ENCODE peak calls at places on chromosomes 4 and X, in nine cellular contexts. One of them, this sample, is unnamed.
A peak's percentile ranks its signal among the peaks of the same experiment; 100 is the strongest.

GRCh38 chr4:21780158-21780557 is 168.4 kb downstream of the KCNIP4 start:
- DNase-seq in naive thymus-derived CD8-positive, alpha-beta T cell: no peak
- DNase-seq in H54: no peak
- DNase-seq in tibial nerve: no peak
- DNase-seq in NCI-H510A: no peak
- DNase-seq in NCI-H526 treated with DMSO at 0.1 percent for 48 hours: no peak
- DNase-seq in neural crest cell: no peak
- DNase-seq in effector CD4-positive, alpha-beta T cell: no peak
- DNase-seq in activated CD4-positive, alpha-beta T cell treated with anti-CD3 and anti-CD28 coated beads for 24 hours: no peak
- DNase-seq in this sample: no peak

GRCh38 chr4:157713342-157713741 is 459.5 kb downstream of the GASK1B start:
- DNase-seq in NCI-H510A: no peak
- DNase-seq in tibial nerve: no peak
- DNase-seq in naive thymus-derived CD8-positive, alpha-beta T cell: no peak
- DNase-seq in neural crest cell: no peak
- DNase-seq in NCI-H526 treated with DMSO at 0.1 percent for 48 hours: no peak
- DNase-seq in H54: no peak
- DNase-seq in effector CD4-positive, alpha-beta T cell: no peak
- DNase-seq in activated CD4-positive, alpha-beta T cell treated with anti-CD3 and anti-CD28 coated beads for 24 hours: no peak
- DNase-seq in this sample: no peak

GRCh38 chr4:151485541-151486131 is 76.7 kb downstream of the FHIP1A start:
- DNase-seq in NCI-H510A: no peak
- DNase-seq in naive thymus-derived CD8-positive, alpha-beta T cell: no peak
- DNase-seq in tibial nerve: no peak
- DNase-seq in neural crest cell: no peak
- DNase-seq in H54: no peak
- DNase-seq in NCI-H526 treated with DMSO at 0.1 percent for 48 hours: no peak
- DNase-seq in effector CD4-positive, alpha-beta T cell: no peak
- DNase-seq in activated CD4-positive, alpha-beta T cell treated with anti-CD3 and anti-CD28 coated beads for 24 hours: no peak
- DNase-seq in this sample: no peak

GRCh38 chr4:82865592-82865991 is 25.4 kb downstream of the SEC31A start:
- DNase-seq in NCI-H510A: no peak
- DNase-seq in neural crest cell: no peak
- DNase-seq in naive thymus-derived CD8-positive, alpha-beta T cell: no peak
- DNase-seq in effector CD4-positive, alpha-beta T cell: no peak
- DNase-seq in H54: no peak
- DNase-seq in activated CD4-positive, alpha-beta T cell treated with anti-CD3 and anti-CD28 coated beads for 24 hours: no peak
- DNase-seq in tibial nerve: peak; percentile 34
- DNase-seq in NCI-H526 treated with DMSO at 0.1 percent for 48 hours: no peak
- DNase-seq in this sample: no peak

GRCh38 chr4:165627548-165627947 is 245.5 kb upstream of the TLL1 start:
- DNase-seq in NCI-H526 treated with DMSO at 0.1 percent for 48 hours: no peak
- DNase-seq in activated CD4-positive, alpha-beta T cell treated with anti-CD3 and anti-CD28 coated beads for 24 hours: no peak
- DNase-seq in H54: no peak
- DNase-seq in naive thymus-derived CD8-positive, alpha-beta T cell: no peak
- DNase-seq in NCI-H510A: no peak
- DNase-seq in tibial nerve: no peak
- DNase-seq in effector CD4-positive, alpha-beta T cell: no peak
- DNase-seq in neural crest cell: no peak
- DNase-seq in this sample: no peak

GRCh38 chr4:149765630-149766029 is 50.0 kb downstream of the IQCM start:
- DNase-seq in NCI-H510A: no peak
- DNase-seq in effector CD4-positive, alpha-beta T cell: no peak
- DNase-seq in activated CD4-positive, alpha-beta T cell treated with anti-CD3 and anti-CD28 coated beads for 24 hours: no peak
- DNase-seq in NCI-H526 treated with DMSO at 0.1 percent for 48 hours: no peak
- DNase-seq in neural crest cell: no peak
- DNase-seq in H54: no peak
- DNase-seq in tibial nerve: no peak
- DNase-seq in naive thymus-derived CD8-positive, alpha-beta T cell: no peak
- DNase-seq in this sample: no peak

GRCh38 chr4:80186666-80187065 is 10.6 kb upstream of the PRDM8 start:
- DNase-seq in H54: no peak
- DNase-seq in tibial nerve: no peak
- DNase-seq in naive thymus-derived CD8-positive, alpha-beta T cell: no peak
- DNase-seq in NCI-H526 treated with DMSO at 0.1 percent for 48 hours: no peak
- DNase-seq in activated CD4-positive, alpha-beta T cell treated with anti-CD3 and anti-CD28 coated beads for 24 hours: no peak
- DNase-seq in NCI-H510A: no peak
- DNase-seq in effector CD4-positive, alpha-beta T cell: no peak
- DNase-seq in neural crest cell: no peak
- DNase-seq in this sample: peak; percentile 37

GRCh38 chrX:81195712-81196111 is 6.0 kb downstream of the HMGN5 start:
- DNase-seq in H54: peak; percentile 12
- DNase-seq in NCI-H510A: no peak
- DNase-seq in effector CD4-positive, alpha-beta T cell: peak; percentile 54
- DNase-seq in naive thymus-derived CD8-positive, alpha-beta T cell: peak; percentile 10
- DNase-seq in neural crest cell: peak; percentile 53
- DNase-seq in NCI-H526 treated with DMSO at 0.1 percent for 48 hours: peak; percentile 32
- DNase-seq in tibial nerve: peak; percentile 66
- DNase-seq in activated CD4-positive, alpha-beta T cell treated with anti-CD3 and anti-CD28 coated beads for 24 hours: peak; percentile 60
- DNase-seq in this sample: peak; percentile 36

GRCh38 chr4:80129785-80130184 is 56.8 kb upstream of the ANTXR2 start:
- DNase-seq in H54: no peak
- DNase-seq in naive thymus-derived CD8-positive, alpha-beta T cell: no peak
- DNase-seq in effector CD4-positive, alpha-beta T cell: no peak
- DNase-seq in activated CD4-positive, alpha-beta T cell treated with anti-CD3 and anti-CD28 coated beads for 24 hours: no peak
- DNase-seq in NCI-H510A: no peak
- DNase-seq in neural crest cell: no peak
- DNase-seq in tibial nerve: no peak
- DNase-seq in NCI-H526 treated with DMSO at 0.1 percent for 48 hours: no peak
- DNase-seq in this sample: no peak

GRCh38 chrX:50876551-50876950 is 34.0 kb upstream of the BMP15 start:
- DNase-seq in tibial nerve: no peak
- DNase-seq in H54: no peak
- DNase-seq in NCI-H510A: no peak
- DNase-seq in effector CD4-positive, alpha-beta T cell: no peak
- DNase-seq in neural crest cell: no peak
- DNase-seq in naive thymus-derived CD8-positive, alpha-beta T cell: no peak
- DNase-seq in NCI-H526 treated with DMSO at 0.1 percent for 48 hours: no peak
- DNase-seq in activated CD4-positive, alpha-beta T cell treated with anti-CD3 and anti-CD28 coated beads for 24 hours: no peak
- DNase-seq in this sample: no peak

GRCh38 chr4:170736710-170737109 is 647.0 kb upstream of the AADAT start:
- DNase-seq in naive thymus-derived CD8-positive, alpha-beta T cell: no peak
- DNase-seq in activated CD4-positive, alpha-beta T cell treated with anti-CD3 and anti-CD28 coated beads for 24 hours: no peak
- DNase-seq in NCI-H526 treated with DMSO at 0.1 percent for 48 hours: no peak
- DNase-seq in NCI-H510A: no peak
- DNase-seq in tibial nerve: no peak
- DNase-seq in neural crest cell: no peak
- DNase-seq in H54: no peak
- DNase-seq in effector CD4-positive, alpha-beta T cell: no peak
- DNase-seq in this sample: no peak

GRCh38 chr4:184792950-184793555 is 32.7 kb downstream of the ACSL1 start:
- DNase-seq in activated CD4-positive, alpha-beta T cell treated with anti-CD3 and anti-CD28 coated beads for 24 hours: peak; percentile 36
- DNase-seq in tibial nerve: no peak
- DNase-seq in naive thymus-derived CD8-positive, alpha-beta T cell: no peak
- DNase-seq in NCI-H510A: no peak
- DNase-seq in NCI-H526 treated with DMSO at 0.1 percent for 48 hours: no peak
- DNase-seq in neural crest cell: no peak
- DNase-seq in effector CD4-positive, alpha-beta T cell: peak; percentile 17
- DNase-seq in H54: peak; percentile 63
- DNase-seq in this sample: peak; percentile 95

GRCh38 chr4:70583952-70584834 is 7.9 kb upstream of the AMBN start:
- DNase-seq in NCI-H526 treated with DMSO at 0.1 percent for 48 hours: no peak
- DNase-seq in naive thymus-derived CD8-positive, alpha-beta T cell: no peak
- DNase-seq in effector CD4-positive, alpha-beta T cell: no peak
- DNase-seq in activated CD4-positive, alpha-beta T cell treated with anti-CD3 and anti-CD28 coated beads for 24 hours: no peak
- DNase-seq in NCI-H510A: peak; percentile 40
- DNase-seq in tibial nerve: no peak
- DNase-seq in neural crest cell: no peak
- DNase-seq in H54: no peak
- DNase-seq in this sample: no peak

This sample was measured in osteoblast.